ENCODE peak calls at places on chromosomes 7 and 10, in seven cellular contexts. One of them, this sample, is unnamed.

GRCh38 chr10:34674169-34674568 is 140.9 kb downstream of the PARD3 start:
- DNase-seq in NCI-H1092: no peak
- DNase-seq in ureter: no peak
- DNase-seq in activated CD8-positive, alpha-beta memory T cell treated with anti-CD3 and anti-CD28 coated beads for 48 hours: no peak
- DNase-seq in T-helper 9 cell: no peak
- DNase-seq in glutamatergic neuron: no peak
- DNase-seq in erythroblast: no peak
- DNase-seq in this sample: no peak

GRCh38 chr10:16930540-16930939 is 113.3 kb upstream of the RSU1 start:
- DNase-seq in glutamatergic neuron: no peak
- DNase-seq in ureter: no peak
- DNase-seq in activated CD8-positive, alpha-beta memory T cell treated with anti-CD3 and anti-CD28 coated beads for 48 hours: no peak
- DNase-seq in erythroblast: no peak
- DNase-seq in NCI-H1092: no peak
- DNase-seq in T-helper 9 cell: no peak
- DNase-seq in this sample: no peak

GRCh38 chr7:55473935-55474334 is 98.4 kb downstream of the VOPP1 start:
- DNase-seq in NCI-H1092: no peak
- DNase-seq in erythroblast: no peak
- DNase-seq in activated CD8-positive, alpha-beta memory T cell treated with anti-CD3 and anti-CD28 coated beads for 48 hours: no peak
- DNase-seq in T-helper 9 cell: no peak
- DNase-seq in glutamatergic neuron: no peak
- DNase-seq in ureter: no peak
- DNase-seq in this sample: no peak

GRCh38 chr7:33821970-33822369 is 83.4 kb upstream of the BMPER start:
- DNase-seq in NCI-H1092: no peak
- DNase-seq in glutamatergic neuron: no peak
- DNase-seq in T-helper 9 cell: no peak
- DNase-seq in erythroblast: no peak
- DNase-seq in ureter: no peak
- DNase-seq in activated CD8-positive, alpha-beta memory T cell treated with anti-CD3 and anti-CD28 coated beads for 48 hours: no peak
- DNase-seq in this sample: no peak

GRCh38 chr7:24587853-24588252 is 14.6 kb downstream of the PALS2 start:
- DNase-seq in ureter: no peak
- DNase-seq in erythroblast: peak
- DNase-seq in T-helper 9 cell: peak
- DNase-seq in glutamatergic neuron: peak
- DNase-seq in activated CD8-positive, alpha-beta memory T cell treated with anti-CD3 and anti-CD28 coated beads for 48 hours: no peak
- DNase-seq in NCI-H1092: peak
- DNase-seq in this sample: peak

GRCh38 chr7:120180221-120180620 is 92.8 kb upstream of the KCND2 start:
- DNase-seq in activated CD8-positive, alpha-beta memory T cell treated with anti-CD3 and anti-CD28 coated beads for 48 hours: no peak
- DNase-seq in NCI-H1092: no peak
- DNase-seq in ureter: no peak
- DNase-seq in T-helper 9 cell: no peak
- DNase-seq in erythroblast: no peak
- DNase-seq in glutamatergic neuron: no peak
- DNase-seq in this sample: no peak

GRCh38 chr7:48250441-48250951 is 79.2 kb downstream of the ABCA13 start:
- DNase-seq in T-helper 9 cell: no peak
- DNase-seq in glutamatergic neuron: no peak
- DNase-seq in erythroblast: no peak
- DNase-seq in activated CD8-positive, alpha-beta memory T cell treated with anti-CD3 and anti-CD28 coated beads for 48 hours: no peak
- DNase-seq in NCI-H1092: no peak
- DNase-seq in ureter: no peak
- DNase-seq in this sample: no peak

GRCh38 chr7:141071855-141072547 is 1.9 kb upstream of the TMEM178B start:
- DNase-seq in activated CD8-positive, alpha-beta memory T cell treated with anti-CD3 and anti-CD28 coated beads for 48 hours: no peak
- DNase-seq in glutamatergic neuron: peak
- DNase-seq in erythroblast: no peak
- DNase-seq in T-helper 9 cell: no peak
- DNase-seq in NCI-H1092: peak
- DNase-seq in ureter: no peak
- DNase-seq in this sample: no peak

GRCh38 chr7:144568234-144568633 is 164.7 kb upstream of the NOBOX start:
- DNase-seq in activated CD8-positive, alpha-beta memory T cell treated with anti-CD3 and anti-CD28 coated beads for 48 hours: no peak
- DNase-seq in glutamatergic neuron: no peak
- DNase-seq in T-helper 9 cell: no peak
- DNase-seq in ureter: no peak
- DNase-seq in NCI-H1092: no peak
- DNase-seq in erythroblast: no peak
- DNase-seq in this sample: no peak

GRCh38 chr7:155643804-155644177 is 670 bp upstream of the RBM33 start:
- DNase-seq in NCI-H1092: no peak
- DNase-seq in T-helper 9 cell: no peak
- DNase-seq in erythroblast: no peak
- DNase-seq in activated CD8-positive, alpha-beta memory T cell treated with anti-CD3 and anti-CD28 coated beads for 48 hours: peak
- DNase-seq in glutamatergic neuron: no peak
- DNase-seq in ureter: no peak
- DNase-seq in this sample: peak

GRCh38 chr7:103902917-103903316 is 86.5 kb downstream of the RELN start:
- DNase-seq in activated CD8-positive, alpha-beta memory T cell treated with anti-CD3 and anti-CD28 coated beads for 48 hours: no peak
- DNase-seq in T-helper 9 cell: no peak
- DNase-seq in erythroblast: no peak
- DNase-seq in NCI-H1092: no peak
- DNase-seq in glutamatergic neuron: no peak
- DNase-seq in ureter: no peak
- DNase-seq in this sample: no peak

GRCh38 chr10:71548494-71548846 is 151.8 kb downstream of the CDH23 start:
- DNase-seq in ureter: no peak
- DNase-seq in erythroblast: peak
- DNase-seq in T-helper 9 cell: no peak
- DNase-seq in activated CD8-positive, alpha-beta memory T cell treated with anti-CD3 and anti-CD28 coated beads for 48 hours: no peak
- DNase-seq in NCI-H1092: no peak
- DNase-seq in glutamatergic neuron: peak
- DNase-seq in this sample: peak

GRCh38 chr7:135392701-135393100 is 117.2 kb downstream of the CNOT4 start:
- DNase-seq in ureter: no peak
- DNase-seq in glutamatergic neuron: no peak
- DNase-seq in activated CD8-positive, alpha-beta memory T cell treated with anti-CD3 and anti-CD28 coated beads for 48 hours: no peak
- DNase-seq in T-helper 9 cell: no peak
- DNase-seq in NCI-H1092: no peak
- DNase-seq in erythroblast: no peak
- DNase-seq in this sample: no peak

GRCh38 chr7:143042159-143042820 is 9.9 kb upstream of the OR6V1 start:
- DNase-seq in erythroblast: no peak
- DNase-seq in activated CD8-positive, alpha-beta memory T cell treated with anti-CD3 and anti-CD28 coated beads for 48 hours: no peak
- DNase-seq in NCI-H1092: no peak
- DNase-seq in glutamatergic neuron: no peak
- DNase-seq in ureter: no peak
- DNase-seq in T-helper 9 cell: no peak
- DNase-seq in this sample: peak

GRCh38 chr10:113178771-113179170 is 228.7 kb downstream of the TCF7L2 start:
- DNase-seq in glutamatergic neuron: no peak
- DNase-seq in activated CD8-positive, alpha-beta memory T cell treated with anti-CD3 and anti-CD28 coated beads for 48 hours: no peak
- DNase-seq in T-helper 9 cell: no peak
- DNase-seq in erythroblast: no peak
- DNase-seq in ureter: no peak
- DNase-seq in NCI-H1092: no peak
- DNase-seq in this sample: no peak

GRCh38 chr10:124701435-124701834 is 42.7 kb downstream of the FAM53B start:
- DNase-seq in glutamatergic neuron: no peak
- DNase-seq in activated CD8-positive, alpha-beta memory T cell treated with anti-CD3 and anti-CD28 coated beads for 48 hours: no peak
- DNase-seq in ureter: peak
- DNase-seq in erythroblast: no peak
- DNase-seq in T-helper 9 cell: no peak
- DNase-seq in NCI-H1092: no peak
- DNase-seq in this sample: no peak

GRCh38 chr7:12111461-12112405 is 99.4 kb upstream of the TMEM106B start:
- DNase-seq in NCI-H1092: peak
- DNase-seq in T-helper 9 cell: no peak
- DNase-seq in glutamatergic neuron: peak
- DNase-seq in erythroblast: no peak
- DNase-seq in ureter: peak
- DNase-seq in activated CD8-positive, alpha-beta memory T cell treated with anti-CD3 and anti-CD28 coated beads for 48 hours: peak
- DNase-seq in this sample: peak

GRCh38 chr10:100100651-100101525 is 19.2 kb upstream of the CPN1 start:
- DNase-seq in glutamatergic neuron: no peak
- DNase-seq in ureter: no peak
- DNase-seq in erythroblast: no peak
- DNase-seq in NCI-H1092: no peak
- DNase-seq in activated CD8-positive, alpha-beta memory T cell treated with anti-CD3 and anti-CD28 coated beads for 48 hours: no peak
- DNase-seq in T-helper 9 cell: no peak
- DNase-seq in this sample: peak

GRCh38 chr7:155298288-155298833 is 683 bp downstream of the INSIG1 start:
- DNase-seq in NCI-H1092: no peak
- DNase-seq in erythroblast: no peak
- DNase-seq in activated CD8-positive, alpha-beta memory T cell treated with anti-CD3 and anti-CD28 coated beads for 48 hours: no peak
- DNase-seq in T-helper 9 cell: peak
- DNase-seq in glutamatergic neuron: peak
- DNase-seq in ureter: peak
- DNase-seq in this sample: peak